ENCODE peak calls at places on chromosomes 2 and 18, in five cellular contexts. J, H, D, S and L are unnamed samples.

GRCh38 chr2:240645346-240646060 is 20.2 kb downstream of the GPR35 start:
- DNase-seq in D (no peak), J (no peak), H (no peak), S (no peak), L (no peak)

GRCh38 chr2:163551974-163552373 is 183.8 kb downstream of the FIGN start:
- DNase-seq in J (no peak), H (no peak), D (no peak), S (no peak), L (no peak)

GRCh38 chr18:35671952-35672603 is 90.5 kb downstream of the GALNT1 start:
- DNase-seq in D (no peak), H (no peak), S (no peak), J (no peak), L (no peak)

GRCh38 chr2:172693037-172693436 is 42.6 kb upstream of the RAPGEF4 start:
- DNase-seq in H (peak; percentile 73), J (no peak), D (peak; percentile 75), S (peak; percentile 60), L (no peak)

GRCh38 chr2:3298201-3298600 is 79.4 kb downstream of the EIPR1 start:
- DNase-seq in H (no peak), S (no peak), D (peak; percentile 86), J (no peak), L (no peak)

GRCh38 chr2:117639401-117639800 is 175.1 kb upstream of the DDX18 start:
- DNase-seq in H (no peak), D (no peak), S (no peak), J (no peak), L (no peak)

GRCh38 chr2:232420463-232421188 is 14.0 kb downstream of the ALPG start:
- DNase-seq in H (no peak), J (peak; percentile 60), S (peak; percentile 30), D (peak; percentile 13), L (peak; percentile 72)

GRCh38 chr2:131419447-131419846 is 55.5 kb upstream of the RAB6D start:
- DNase-seq in H (no peak), S (no peak), J (no peak), D (no peak), L (no peak)

GRCh38 chr2:150204449-150204848 is 283.0 kb downstream of the RND3 start:
- DNase-seq in D (peak; percentile 8), J (no peak), S (no peak), H (no peak), L (no peak)

GRCh38 chr2:203636896-203637818 is 69.3 kb upstream of the CD28 start:
- DNase-seq in J (no peak), D (peak; percentile 46), H (peak; percentile 86), S (no peak), L (peak; percentile 20)

GRCh38 chr2:120261387-120262006 is 8.8 kb downstream of the RALB start:
- DNase-seq in J (no peak), S (no peak), D (no peak), H (no peak), L (no peak)

GRCh38 chr2:153622285-153622684 is 143.7 kb upstream of the RPRM start:
- DNase-seq in S (no peak), H (no peak), D (no peak), J (no peak), L (no peak)

GRCh38 chr18:9673296-9674251 is 34.5 kb upstream of the RAB31 start:
- DNase-seq in S (peak; percentile 15), D (peak; percentile 59), H (peak; percentile 64), J (peak; percentile 56), L (peak; percentile 8)

GRCh38 chr2:67289921-67290371 is 107.2 kb upstream of the ETAA1 start:
- DNase-seq in S (no peak), D (no peak), J (no peak), H (no peak), L (no peak)